ENCODE peak calls at places on chromosome 22, in seven cellular contexts. O, M, Z, G, Q, A and X are unnamed samples.

GRCh38 chr22:39214383-39215069 is 30.3 kb downstream of the PDGFB start:
- DNase-seq in O (no peak), M (peak; percentile 60), Z (no peak), G (peak; percentile 88), Q (no peak), A (no peak), X (no peak)

GRCh38 chr22:24423519-24424000 is 3.8 kb upstream of the ADORA2A start:
- DNase-seq in O (peak; percentile 55), M (no peak), Z (peak; percentile 60), G (no peak), Q (peak; percentile 75), A (peak; percentile 60), X (peak; percentile 57)

GRCh38 chr22:39175127-39176066 is 22.9 kb upstream of the CBX7 start:
- DNase-seq in O (no peak), M (no peak), Z (peak; percentile 17), G (no peak), Q (no peak), A (no peak), X (no peak)

GRCh38 chr22:33869946-33870345 is 50.3 kb downstream of the LARGE1 start:
- DNase-seq in O (no peak), M (no peak), Z (no peak), G (no peak), Q (no peak), A (no peak), X (no peak)

GRCh38 chr22:38461414-38462081 is 6.3 kb upstream of the KDELR3 start:
- DNase-seq in O (no peak), M (peak; percentile 86), Z (peak; percentile 82), G (peak; percentile 82), Q (peak; percentile 62), A (peak; percentile 90), X (peak; percentile 91)

GRCh38 chr22:35915477-35916013 is 113.1 kb downstream of the RBFOX2 start:
- DNase-seq in O (no peak), M (no peak), Z (no peak), G (peak; percentile 80), Q (no peak), A (no peak), X (no peak)

GRCh38 chr22:24592846-24593809 is at the start of gene LRRC75B:
- DNase-seq in O (no peak), M (peak; percentile 95), Z (peak; percentile 96), G (peak; percentile 79), Q (peak; percentile 99), A (peak; percentile 86), X (peak; percentile 95)

GRCh38 chr22:38124236-38124974 is 13.9 kb upstream of the BAIAP2L2 start:
- DNase-seq in O (no peak), M (no peak), Z (no peak), G (peak; percentile 93), Q (no peak), A (no peak), X (no peak)

GRCh38 chr22:43829904-43830851 is 18.1 kb upstream of the EFCAB6 start:
- DNase-seq in O (no peak), M (peak; percentile 75), Z (no peak), G (no peak), Q (peak; percentile 86), A (peak; percentile 83), X (peak; percentile 39)

GRCh38 chr22:17823226-17823625 is 49.0 kb upstream of the BID start:
- DNase-seq in O (no peak), M (no peak), Z (no peak), G (no peak), Q (no peak), A (no peak), X (no peak)

DNA sequence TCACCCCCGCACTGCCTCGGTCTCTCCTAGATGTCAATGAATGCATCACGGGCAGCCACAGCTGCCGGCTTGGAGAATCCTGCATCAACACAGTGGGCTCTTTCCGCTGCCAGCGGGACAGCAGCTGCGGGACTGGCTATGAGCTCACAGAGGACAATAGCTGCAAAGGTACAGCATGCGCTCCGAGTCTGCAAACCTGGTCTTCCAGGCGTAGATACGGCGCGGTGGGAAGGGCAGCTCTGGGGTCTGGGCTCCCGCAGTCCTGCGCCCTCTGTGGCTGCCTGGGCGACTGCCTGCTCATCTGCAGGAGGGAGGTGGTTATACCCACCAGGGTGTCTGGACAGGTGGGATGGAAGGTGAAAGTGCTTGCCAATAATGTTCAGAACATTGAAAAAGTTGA is 31.0 kb downstream of the FBLN1 start:
- DNase-seq in O (no peak), M (no peak), Z (no peak), G (no peak), Q (no peak), A (no peak), X (no peak)
- H3K36me3 ChIP-seq in O (no peaks in the 10 kb centered on the region), M (peaks cover 7% of the 10 kb centered on the region), Z (no peaks in the 10 kb centered on the region), G (no peaks in the 10 kb centered on the region), Q (no peaks in the 10 kb centered on the region), A (no peaks in the 10 kb centered on the region), X (no peaks in the 10 kb centered on the region)

GRCh38 chr22:47586946-47587345 is 824.5 kb downstream of the TBC1D22A start:
- DNase-seq in O (no peak), M (peak; percentile 33), Z (no peak), G (no peak), Q (peak; percentile 12), A (no peak), X (no peak)
- H3K9me3 ChIP-seq in O (peaks cover 9% of the 10 kb centered on the region), M (no peaks in the 10 kb centered on the region), Z (no peaks in the 10 kb centered on the region), G (peaks cover 28% of the 10 kb centered on the region), Q (no peaks in the 10 kb centered on the region), A (no peaks in the 10 kb centered on the region), X (no peaks in the 10 kb centered on the region)

GRCh38 chr22:31268281-31268680 is 24.0 kb downstream of the PIK3IP1 start:
- DNase-seq in O (no peak), M (no peak), Z (no peak), G (no peak), Q (no peak), A (no peak), X (no peak)

GRCh38 chr22:31271026-31271425 is 21.3 kb downstream of the PIK3IP1 start:
- DNase-seq in O (no peak), M (no peak), Z (no peak), G (no peak), Q (no peak), A (no peak), X (no peak)

GRCh38 chr22:31272522-31273446 is 19.5 kb downstream of the PIK3IP1 start:
- DNase-seq in O (peak; percentile 41), M (no peak), Z (peak; percentile 70), G (peak; percentile 47), Q (no peak), A (peak; percentile 64), X (peak; percentile 78)

GRCh38 chr22:31271485-31271884 is 20.8 kb downstream of the PIK3IP1 start:
- DNase-seq in O (no peak), M (no peak), Z (no peak), G (no peak), Q (no peak), A (no peak), X (peak; percentile 91)

DNA sequence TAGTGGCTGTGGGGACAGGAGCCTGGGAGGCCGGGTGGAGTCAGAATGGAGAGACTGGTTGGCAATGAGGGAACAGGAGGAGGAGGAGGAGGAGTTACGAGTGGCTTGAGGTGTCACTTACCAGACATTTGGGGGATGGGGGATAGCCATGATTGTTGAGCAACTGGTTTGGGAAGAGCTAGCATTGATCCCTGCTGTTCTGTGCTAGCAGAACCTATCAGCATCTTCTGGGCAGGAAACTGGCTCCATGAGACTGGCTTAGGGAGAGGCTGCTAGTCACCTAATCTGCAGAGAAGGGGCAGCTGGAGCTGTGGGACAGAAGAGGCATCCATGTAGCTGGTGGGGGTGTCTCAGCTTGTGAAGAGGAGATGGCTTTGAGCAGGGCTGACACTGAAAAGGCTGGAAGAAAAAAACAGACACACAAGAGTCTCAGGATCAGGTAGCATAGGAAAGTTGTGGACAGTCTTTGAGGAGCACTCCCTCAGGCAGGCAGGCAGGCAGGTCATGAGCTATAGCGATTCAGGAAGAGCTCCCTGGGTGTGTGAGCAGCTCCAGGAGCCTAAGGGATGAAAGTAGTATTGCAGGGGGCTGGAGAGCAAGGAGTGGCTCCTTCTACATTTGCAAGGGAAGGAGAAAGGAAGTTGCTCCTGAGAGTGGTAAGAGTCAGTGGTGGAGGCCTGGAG is 22.3 kb downstream of the PIK3IP1 start:
- DNase-seq in O (no peak), M (no peak), Z (no peak), G (no peak), Q (no peak), A (no peak), X (no peak)
- H3K36me3 ChIP-seq in O (peaks cover 56% of the 10 kb centered on the region), M (peaks cover 54% of the 10 kb centered on the region), Z (peaks cover 31% of the 10 kb centered on the region), G (peaks cover 43% of the 10 kb centered on the region), Q (peaks cover 30% of the 10 kb centered on the region), A (no peaks in the 10 kb centered on the region), X (no peaks in the 10 kb centered on the region)

DNA sequence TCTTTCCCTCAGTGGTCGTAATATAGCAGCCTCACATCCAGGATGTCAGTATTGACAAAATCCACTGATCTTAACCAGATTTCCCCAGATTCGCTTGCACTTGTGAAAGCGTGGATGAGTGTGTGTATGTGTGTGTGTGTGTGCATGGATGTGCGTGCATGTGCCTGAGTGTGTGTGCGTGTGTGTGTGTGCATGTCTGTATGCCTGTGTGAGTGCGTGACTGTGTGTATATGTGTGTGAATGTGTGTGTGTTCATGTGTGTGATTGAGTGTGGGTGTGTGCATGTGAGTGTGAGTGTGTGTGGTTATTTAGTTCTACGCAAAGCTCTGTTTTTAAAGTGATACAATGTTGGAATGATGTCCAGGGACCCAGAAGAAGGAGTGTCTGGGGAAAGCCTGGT is 723.2 kb downstream of the BRD1 start:
- DNase-seq in O (no peak), M (no peak), Z (no peak), G (no peak), Q (no peak), A (no peak), X (no peak)
- H3K9me3 ChIP-seq in O (no peaks in the 10 kb centered on the region), M (no peaks in the 10 kb centered on the region), Z (no peaks in the 10 kb centered on the region), G (peaks cover 70% of the 10 kb centered on the region), Q (no peaks in the 10 kb centered on the region), A (no peaks in the 10 kb centered on the region), X (no peaks in the 10 kb centered on the region)